ENCODE peak calls at places on chromosomes 13 and 19, in nine cellular contexts. Y, R, G, Q, F, A, I, X and S are unnamed samples.
A peak's percentile ranks its signal among the peaks of the same experiment; 100 is the strongest.

GRCh38 chr19:10915511-10916091 is 12.8 kb downstream of the YIPF2 start:
- DNase-seq in Y (peak; percentile 56), R (no peak), G (peak; percentile 63), Q (no peak), F (peak; percentile 81), A (no peak), I (no peak), X (no peak), S (no peak)

GRCh38 chr13:97310809-97311436 is 88.8 kb downstream of the MBNL2 start:
- DNase-seq in Y (no peak), R (no peak), G (no peak), Q (no peak), F (no peak), A (no peak), I (no peak), X (no peak), S (no peak)

GRCh38 chr13:36788276-36788675 is 30.7 kb upstream of the RFXAP start:
- DNase-seq in Y (no peak), R (no peak), G (no peak), Q (no peak), F (peak; percentile 82), A (no peak), I (no peak), X (no peak), S (no peak)

GRCh38 chr13:30848332-30849027 is 57.6 kb upstream of the MEDAG start:
- DNase-seq in Y (no peak), R (no peak), G (no peak), Q (no peak), F (no peak), A (no peak), I (no peak), X (no peak), S (no peak)

GRCh38 chr19:35959968-35960320 is 23.8 kb downstream of the LRFN3 start:
- DNase-seq in Y (no peak), R (no peak), G (no peak), Q (no peak), F (no peak), A (no peak), I (no peak), X (no peak), S (no peak)

GRCh38 chr13:47397739-47398138 is 500.9 kb upstream of the HTR2A start:
- DNase-seq in Y (peak; percentile 10), R (no peak), G (peak; percentile 39), Q (no peak), F (peak; percentile 73), A (no peak), I (no peak), X (no peak), S (no peak)

GRCh38 chr13:46170268-46170667 is 11.7 kb downstream of the LCP1 start:
- DNase-seq in Y (no peak), R (no peak), G (no peak), Q (no peak), F (no peak), A (no peak), I (no peak), X (no peak), S (no peak)

GRCh38 chr13:92313382-92313781 is 913.2 kb upstream of the GPC6 start:
- DNase-seq in Y (peak; percentile 79), R (no peak), G (no peak), Q (no peak), F (no peak), A (no peak), I (no peak), X (no peak), S (no peak)

GRCh38 chr19:13398780-13399726 is 107.2 kb downstream of the CACNA1A start:
- DNase-seq in Y (peak; percentile 96), R (no peak), G (no peak), Q (no peak), F (peak; percentile 89), A (no peak), I (no peak), X (no peak), S (no peak)

GRCh38 chr13:112893570-112894422 is 75.2 kb upstream of the MCF2L start:
- DNase-seq in Y (peak; percentile 11), R (no peak), G (peak; percentile 89), Q (peak; percentile 59), F (no peak), A (no peak), I (no peak), X (peak; percentile 25), S (peak; percentile 61)

GRCh38 chr19:54154603-54155345 is 4.7 kb downstream of the LENG1 start:
- DNase-seq in Y (no peak), R (no peak), G (no peak), Q (no peak), F (peak; percentile 67), A (no peak), I (no peak), X (peak; percentile 63), S (no peak)

GRCh38 chr19:43594081-43594697 is 1.7 kb downstream of the IRGQ start:
- DNase-seq in Y (no peak), R (no peak), G (no peak), Q (no peak), F (no peak), A (no peak), I (no peak), X (no peak), S (no peak)

GRCh38 chr19:55197531-55197930 is 11.8 kb downstream of the PTPRH start:
- DNase-seq in Y (no peak), R (no peak), G (peak; percentile 2), Q (no peak), F (no peak), A (no peak), I (no peak), X (no peak), S (no peak)

GRCh38 chr13:47484564-47484963 is 516.5 kb downstream of the SUCLA2 start:
- DNase-seq in Y (peak; percentile 45), R (no peak), G (no peak), Q (no peak), F (peak; percentile 90), A (no peak), I (no peak), X (no peak), S (no peak)

GRCh38 chr19:45173816-45174215 is 4.2 kb downstream of the TRAPPC6A start:
- DNase-seq in Y (no peak), R (no peak), G (no peak), Q (no peak), F (peak; percentile 86), A (no peak), I (no peak), X (no peak), S (no peak)

GRCh38 chr19:16615788-16616187 is 12.2 kb downstream of the MED26 start:
- DNase-seq in Y (no peak), R (no peak), G (no peak), Q (no peak), F (no peak), A (no peak), I (no peak), X (no peak), S (no peak)

GRCh38 chr13:48500652-48501197 is 32.2 kb downstream of the RCBTB2 start:
- DNase-seq in Y (peak; percentile 90), R (no peak), G (peak; percentile 64), Q (no peak), F (peak; percentile 88), A (no peak), I (no peak), X (no peak), S (no peak)

GRCh38 chr19:46818812-46819211 is 30.4 kb upstream of the SLC1A5 start:
- DNase-seq in Y (peak; percentile 37), R (no peak), G (no peak), Q (peak; percentile 19), F (peak; percentile 10), A (no peak), I (no peak), X (no peak), S (no peak)

GRCh38 chr19:42407816-42408175 is 17.7 kb upstream of the CNFN start:
- DNase-seq in Y (no peak), R (no peak), G (no peak), Q (no peak), F (no peak), A (no peak), I (no peak), X (no peak), S (no peak)

GRCh38 chr13:23667750-23668149 is 97.5 kb downstream of the TNFRSF19 start:
- DNase-seq in Y (no peak), R (no peak), G (no peak), Q (no peak), F (no peak), A (no peak), I (no peak), X (no peak), S (no peak)

DNA sequence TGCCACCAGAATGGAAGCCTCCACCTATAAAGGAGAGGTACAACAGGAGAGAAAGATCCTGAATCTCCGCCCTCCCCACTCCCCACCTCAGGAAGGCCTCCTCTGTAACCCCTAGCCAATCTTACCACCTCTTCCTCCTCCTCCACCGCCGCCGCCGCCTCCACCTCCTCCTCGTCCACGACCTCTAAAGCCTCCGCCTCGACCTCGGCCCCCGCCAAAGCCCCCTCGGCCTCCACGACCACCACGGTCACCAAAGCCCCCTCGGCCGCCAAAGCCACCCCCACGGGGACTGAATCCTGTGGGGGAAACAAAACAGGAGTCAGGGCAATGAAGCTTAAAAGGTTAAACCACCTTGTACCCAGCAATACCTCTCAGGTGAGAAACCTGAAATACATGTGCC is 5.7 kb downstream of the FBL start:
- DNase-seq in Y (no peak), R (no peak), G (no peak), Q (no peak), F (no peak), A (no peak), I (no peak), X (no peak), S (no peak)
- H3K36me3 ChIP-seq in Y (peaks cover 30% of the 10 kb centered on the region), R (peaks cover 46% of the 10 kb centered on the region), G (no peaks in the 10 kb centered on the region), Q (peaks cover 35% of the 10 kb centered on the region), F (peaks cover 17% of the 10 kb centered on the region), A (peaks cover 11% of the 10 kb centered on the region), I (peaks cover 51% of the 10 kb centered on the region), X (peaks cover 17% of the 10 kb centered on the region), S (peaks cover 10% of the 10 kb centered on the region)

DNA sequence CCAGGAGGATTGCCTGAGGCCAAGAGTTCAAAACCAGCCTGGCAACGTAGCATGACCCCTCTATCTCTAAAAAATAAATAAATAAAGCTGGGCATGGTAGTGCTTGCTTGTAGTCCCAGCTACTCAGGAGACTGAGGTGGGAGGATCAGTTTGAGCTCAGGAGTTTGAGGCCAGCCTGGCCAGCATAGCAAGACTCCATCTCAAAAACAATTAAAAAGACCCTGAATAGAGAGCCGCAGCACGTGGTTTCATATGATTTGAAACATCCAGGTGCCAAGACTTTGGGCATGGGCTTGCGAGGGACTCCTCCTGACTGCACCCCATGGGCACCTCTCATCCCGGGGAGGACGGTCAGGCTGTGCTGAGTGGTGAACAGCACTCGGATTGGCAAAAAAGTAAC is 63.9 kb downstream of the ZIC5 start:
- DNase-seq in Y (no peak), R (no peak), G (no peak), Q (no peak), F (no peak), A (no peak), I (no peak), X (no peak), S (no peak)
- H3K27ac ChIP-seq in Y (no peak overlapping the region), R (no peak overlapping the region), G (no peak overlapping the region), Q (no peak overlapping the region), F (no peak overlapping the region), A (no peak overlapping the region), I (no peak overlapping the region), X (no peak overlapping the region), S (no peak overlapping the region)

GRCh38 chr19:23346696-23347095 is 48.6 kb downstream of the ZNF91 start:
- DNase-seq in Y (no peak), R (no peak), G (no peak), Q (no peak), F (no peak), A (no peak), I (no peak), X (no peak), S (no peak)
- H3K36me3 ChIP-seq in Y (no peaks in the 10 kb centered on the region), R (peaks cover 3% of the 10 kb centered on the region), G (peaks cover 8% of the 10 kb centered on the region), Q (no peaks in the 10 kb centered on the region), F (no peaks in the 10 kb centered on the region), A (no peaks in the 10 kb centered on the region), I (peaks cover 60% of the 10 kb centered on the region), X (no peaks in the 10 kb centered on the region), S (peaks cover 3% of the 10 kb centered on the region)

GRCh38 chr13:41694902-41695301 is 237.6 kb downstream of the RGCC start:
- DNase-seq in Y (peak; percentile 95), R (no peak), G (peak; percentile 78), Q (no peak), F (peak; percentile 96), A (peak; percentile 40), I (peak; percentile 78), X (no peak), S (peak; percentile 32)
- H3K27ac ChIP-seq in Y (no peak overlapping the region), R (peak overlapping the region; percentile 11), G (peak overlapping the region; percentile 61), Q (no peak overlapping the region), F (peak overlapping the region; percentile 56), A (peak overlapping the region; percentile 3), I (peak overlapping the region; percentile 56), X (no peak overlapping the region), S (peak overlapping the region; percentile 10)